ENCODE peak calls at places on chromosomes 11 and 22, in four cellular contexts. N is aorta; V is CD8-positive, alpha-beta T cell; U is osteoblast. P is an unnamed sample.

GRCh38 chr11:113773092-113773415 is 438 bp downstream of the ZW10 start:
- DNase-seq in N (no peak), V (no peak), U (no peak), P (no peak)

GRCh38 chr11:60848714-60849151 is 6.8 kb downstream of the CCDC86 start:
- DNase-seq in N (no peak), V (no peak), U (peak), P (no peak)

GRCh38 chr11:7551571-7551970 is 37.8 kb downstream of the PPFIBP2 start:
- DNase-seq in N (no peak), V (no peak), U (peak), P (no peak)

GRCh38 chr11:74853223-74853622 is 95.7 kb downstream of the XRRA1 start:
- DNase-seq in N (no peak), V (no peak), U (no peak), P (no peak)

GRCh38 chr11:74004694-74005615 is 3.9 kb downstream of the UCP3 start:
- DNase-seq in N (peak), V (peak), U (no peak), P (no peak)

GRCh38 chr11:1557904-1558831 is 13.9 kb downstream of the DUSP8 start:
- DNase-seq in N (peak), V (no peak), U (peak), P (peak)

GRCh38 chr11:10484461-10485180 is 29.6 kb downstream of the AMPD3 start:
- DNase-seq in N (no peak), V (no peak), U (no peak), P (no peak)

GRCh38 chr22:32745251-32745995 is 56.1 kb upstream of the TIMP3 start:
- DNase-seq in N (no peak), V (no peak), U (no peak), P (no peak)

GRCh38 chr11:12433571-12434061 is 56.2 kb downstream of the PARVA start:
- DNase-seq in N (peak), V (no peak), U (peak), P (no peak)

GRCh38 chr11:35160902-35161585 is 22.1 kb downstream of the CD44 start:
- DNase-seq in N (no peak), V (no peak), U (no peak), P (no peak)

GRCh38 chr11:73860202-73860601 is 16.4 kb downstream of the COA4 start:
- DNase-seq in N (no peak), V (no peak), U (no peak), P (no peak)

GRCh38 chr11:105206633-105207032 is 67.1 kb upstream of the CARD18 start:
- DNase-seq in N (no peak), V (no peak), U (no peak), P (no peak)

GRCh38 chr22:17319541-17319940 is 49.7 kb upstream of the CECR2 start:
- DNase-seq in N (no peak), V (no peak), U (no peak), P (no peak)

GRCh38 chr22:30537083-30537731 is 9.3 kb downstream of the SEC14L6 start:
- DNase-seq in N (no peak), V (no peak), U (no peak), P (no peak)

GRCh38 chr11:74630043-74630442 is 37.7 kb downstream of the POLD3 start:
- DNase-seq in N (no peak), V (no peak), U (no peak), P (no peak)

GRCh38 chr22:49091451-49091850 is 736.2 kb downstream of the BRD1 start:
- DNase-seq in N (no peak), V (no peak), U (peak), P (peak)

GRCh38 chr22:47397673-47398072 is 635.2 kb downstream of the TBC1D22A start:
- DNase-seq in N (peak), V (no peak), U (peak), P (no peak)

GRCh38 chr11:118572914-118573550 is 823 bp downstream of the ARCN1 start:
- DNase-seq in N (no peak), V (no peak), U (peak), P (no peak)

GRCh38 chr22:23060612-23061400 is 9.5 kb upstream of the GNAZ start:
- DNase-seq in N (peak), V (no peak), U (peak), P (peak)

GRCh38 chr11:88175707-88176066 is 444 bp upstream of the RAB38 start:
- DNase-seq in N (no peak), V (no peak), U (no peak), P (peak)

GRCh38 chr11:88171982-88172381 is 3.3 kb downstream of the RAB38 start:
- DNase-seq in N (no peak), V (no peak), U (no peak), P (no peak)

GRCh38 chr11:88175004-88175706 is at the start of gene RAB38:
- DNase-seq in N (peak), V (no peak), U (peak), P (peak)

GRCh38 chr11:88178211-88178610 is 3.0 kb upstream of the RAB38 start:
- DNase-seq in N (no peak), V (no peak), U (peak), P (no peak)

DNA sequence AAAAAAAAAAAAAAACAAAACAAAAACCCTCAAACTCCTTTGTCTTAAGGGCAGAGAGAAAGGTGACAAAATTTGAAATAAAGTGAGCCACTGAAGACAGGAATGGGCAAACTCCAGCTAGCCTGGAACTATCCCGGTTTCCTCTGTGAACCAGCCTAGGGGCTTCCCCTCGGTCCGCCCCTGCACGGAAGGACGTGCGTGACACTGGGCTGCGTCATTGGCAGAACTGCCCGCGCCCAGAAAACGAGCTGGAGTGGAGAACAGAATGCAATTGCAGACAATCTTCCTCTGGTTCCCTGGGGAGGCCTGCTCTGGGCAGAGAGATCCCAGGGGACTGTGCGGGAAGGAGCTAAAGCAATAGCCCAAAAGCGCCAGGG is 628 bp downstream of the RAB38 start:
- DNase-seq in N (peak), V (no peak), U (peak), P (peak)
- H3K27ac ChIP-seq in N (no peak), V (no peak), U (peak), P (peak)

GRCh38 chr11:71928739-71929443 is at the start of gene RNF121:
- DNase-seq in N (peak), V (peak), U (peak), P (peak)

GRCh38 chr11:71927813-71928738 is at the start of gene XNDC1N:
- DNase-seq in N (peak), V (peak), U (peak), P (peak)

GRCh38 chr11:71929491-71929890 is 645 bp downstream of the RNF121 start:
- DNase-seq in N (no peak), V (no peak), U (no peak), P (no peak)

GRCh38 chr11:71931245-71931602 is 2.4 kb downstream of the RNF121 start:
- DNase-seq in N (no peak), V (no peak), U (peak), P (no peak)

GRCh38 chr11:71930556-71931244 is 1.9 kb downstream of the RNF121 start:
- DNase-seq in N (no peak), V (no peak), U (no peak), P (no peak)
- H3K4me3 ChIP-seq in N (no peak), V (no peak), U (peak), P (no peak)

GRCh38 chr11:64765291-64765803 is 5.6 kb upstream of the PYGM start:
- DNase-seq in N (no peak), V (no peak), U (no peak), P (peak)

GRCh38 chr11:64765841-64766682 is 6.3 kb upstream of the PYGM start:
- DNase-seq in N (peak), V (no peak), U (peak), P (peak)

GRCh38 chr11:64763804-64764611 is 4.2 kb upstream of the PYGM start:
- DNase-seq in N (no peak), V (peak), U (peak), P (peak)

GRCh38 chr11:64762916-64763803 is 3.4 kb upstream of the PYGM start:
- DNase-seq in N (peak), V (peak), U (peak), P (peak)

DNA sequence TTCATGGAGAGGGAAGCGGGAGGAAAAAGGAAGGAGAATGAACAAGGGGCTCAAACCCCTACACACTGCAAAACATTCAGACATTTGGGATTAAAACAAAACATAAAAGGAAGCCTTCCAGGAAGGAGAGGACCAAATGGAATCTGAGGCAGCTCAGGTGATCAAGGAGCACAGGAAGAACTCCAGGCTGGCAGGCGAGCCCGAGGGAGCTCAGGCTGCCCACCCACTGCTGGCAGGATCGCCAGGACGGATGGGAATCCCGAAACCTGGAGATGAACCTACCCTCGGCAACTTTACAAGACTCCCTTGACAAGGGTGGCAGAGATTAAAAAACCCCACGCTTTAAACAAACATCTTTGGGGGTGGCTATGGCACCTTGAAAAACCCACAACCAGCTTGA is 5.0 kb upstream of the PYGM start:
- DNase-seq in N (no peak), V (no peak), U (peak), P (no peak)
- H3K27ac ChIP-seq in N (no peak), V (peak), U (no peak), P (no peak)

GRCh38 chr11:122173587-122173986 is 57.6 kb upstream of the BLID start:
- DNase-seq in N (no peak), V (no peak), U (peak), P (no peak)
- H3K4me3 ChIP-seq in N (no peak), V (no peak), U (peak), P (no peak)

GRCh38 chr11:19577849-19578619 is 134.6 kb upstream of the NAV2 start:
- DNase-seq in N (peak), V (no peak), U (peak), P (peak)
- H3K27ac ChIP-seq in N (peak), V (no peak), U (peak), P (peak)

GRCh38 chr11:45847908-45848316 is 637 bp downstream of the CRY2 start:
- DNase-seq in N (peak), V (peak), U (peak), P (peak)

GRCh38 chr11:45844822-45845573 is 2.3 kb upstream of the CRY2 start:
- DNase-seq in N (no peak), V (no peak), U (no peak), P (no peak)

GRCh38 chr11:45848654-45849081 is 1.4 kb downstream of the CRY2 start:
- DNase-seq in N (no peak), V (no peak), U (no peak), P (no peak)

GRCh38 chr11:45846174-45846675 is 1.1 kb upstream of the CRY2 start:
- DNase-seq in N (no peak), V (no peak), U (no peak), P (no peak)

DNA sequence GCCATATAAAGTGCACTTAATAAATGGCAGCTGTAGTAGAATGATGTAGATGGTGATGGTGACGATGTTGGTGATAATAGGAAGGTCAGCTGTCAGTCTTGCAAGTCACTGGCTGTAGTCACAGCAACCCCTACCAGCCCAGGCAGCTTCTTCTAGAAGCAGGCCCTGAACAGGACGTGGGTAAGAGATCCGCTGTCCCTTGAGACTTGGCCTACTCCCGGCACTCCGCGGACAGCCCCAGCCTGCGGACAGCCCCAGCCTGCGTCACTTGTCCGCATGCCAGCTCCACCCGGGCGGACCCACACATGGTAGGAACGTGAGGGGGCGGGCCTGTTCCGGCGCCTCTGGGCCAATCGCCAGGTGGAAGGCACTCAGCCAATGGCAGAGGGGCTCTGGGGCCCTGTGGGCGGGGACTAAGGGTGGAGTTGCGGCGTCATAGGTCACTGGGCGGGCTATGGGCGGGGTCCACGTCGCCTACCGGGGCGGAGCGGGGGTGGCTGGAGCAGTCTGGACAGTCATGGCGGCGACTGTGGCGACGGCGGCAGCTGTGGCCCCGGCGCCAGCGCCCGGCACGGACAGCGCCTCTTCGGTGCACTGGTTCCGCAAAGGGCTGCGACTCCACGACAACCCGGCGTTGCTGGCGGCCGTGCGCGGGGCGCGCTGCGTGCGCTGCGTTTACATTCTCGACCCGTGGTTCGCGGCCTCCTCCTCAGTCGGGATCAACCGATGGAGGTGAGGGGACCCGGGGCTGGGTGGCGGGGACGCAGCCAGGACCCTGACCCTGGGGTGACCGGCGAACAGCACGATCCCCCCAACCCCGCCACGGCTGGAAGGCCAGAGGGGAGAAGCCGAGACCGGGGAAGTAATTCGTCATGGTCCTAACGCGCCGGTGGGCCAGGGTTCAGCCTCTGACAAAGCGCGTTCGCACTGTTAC is at the start of gene CRY2:
- DNase-seq in N (peak), V (peak), U (peak), P (peak)
- H3K4me3 ChIP-seq in N (peak), V (peak), U (peak), P (peak)

DNA sequence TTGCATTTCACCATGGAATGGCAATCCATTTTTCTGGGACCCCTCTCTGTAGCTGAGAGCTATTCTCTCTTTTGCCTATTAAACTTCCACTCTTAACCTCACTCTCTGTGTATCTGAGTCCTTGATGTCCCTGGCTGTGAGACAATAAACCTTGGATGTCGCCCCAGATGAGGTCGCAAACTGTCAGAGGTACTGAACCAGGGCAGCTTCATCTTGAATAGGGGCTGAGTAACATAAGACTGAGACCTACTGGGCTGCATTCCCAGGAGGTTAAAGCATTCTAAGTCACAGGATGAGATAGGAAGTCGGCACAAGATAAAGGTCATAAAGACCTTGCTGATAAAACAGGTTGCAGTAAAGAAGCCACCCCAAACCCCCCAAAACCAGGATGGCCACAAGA is 68.0 kb downstream of the RSF1 start:
- DNase-seq in N (no peak), V (no peak), U (no peak), P (no peak)
- H3K27ac ChIP-seq in N (no peak), V (no peak), U (no peak), P (no peak)

GRCh38 chr22:37233751-37234631 is 10.1 kb downstream of the RAC2 start:
- DNase-seq in N (peak), V (peak), U (peak), P (peak)

GRCh38 chr22:37239336-37240239 is 4.5 kb downstream of the RAC2 start:
- DNase-seq in N (peak), V (no peak), U (no peak), P (no peak)

GRCh38 chr22:37237371-37238268 is 6.4 kb downstream of the RAC2 start:
- DNase-seq in N (peak), V (peak), U (peak), P (peak)

GRCh38 chr22:37234736-37235711 is 9.0 kb downstream of the RAC2 start:
- DNase-seq in N (peak), V (peak), U (peak), P (no peak)

DNA sequence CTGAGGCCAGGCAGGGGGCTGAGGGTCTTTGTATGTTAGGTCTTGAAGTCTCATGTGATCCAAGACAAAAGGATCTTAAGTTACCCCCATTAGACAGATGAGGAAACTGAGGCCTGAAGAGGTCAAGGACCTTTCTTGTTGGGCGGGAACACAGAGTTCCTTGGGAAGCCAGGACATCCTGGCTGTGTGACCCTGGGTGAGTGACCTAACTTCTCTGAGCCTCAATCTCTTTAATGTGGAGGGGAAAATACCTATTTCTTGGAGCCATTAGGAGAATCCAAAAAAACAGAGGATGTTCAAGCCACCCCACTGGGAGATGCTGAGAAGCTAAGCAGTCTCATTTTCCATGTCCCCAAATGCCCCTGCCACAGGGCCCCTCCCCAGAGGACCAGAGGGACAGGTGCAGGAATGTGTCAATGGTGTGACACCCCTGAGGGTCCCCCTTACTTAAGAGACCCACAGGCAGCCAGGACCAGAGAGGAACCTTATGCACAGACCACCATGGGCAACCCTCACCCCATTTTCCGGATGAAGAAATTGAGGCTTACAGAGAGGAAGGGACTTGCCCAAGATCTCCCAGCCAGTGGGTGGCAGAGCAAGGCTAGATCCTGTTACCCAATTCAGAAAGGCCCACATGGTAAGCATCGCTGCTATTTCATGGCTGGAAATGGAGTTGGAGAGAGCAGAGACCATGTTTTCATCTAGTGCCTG is 8.0 kb downstream of the RAC2 start:
- DNase-seq in N (peak), V (no peak), U (peak), P (no peak)
- H3K4me3 ChIP-seq in N (no peak), V (no peak), U (no peak), P (no peak)

GRCh38 chr22:25658641-25659040 is 83.3 kb upstream of the MYO18B start:
- DNase-seq in N (no peak), V (no peak), U (no peak), P (no peak)
- H3K27ac ChIP-seq in N (no peak), V (no peak), U (no peak), P (no peak)

GRCh38 chr11:132139181-132139580 is 768.8 kb downstream of the NTM start:
- DNase-seq in N (no peak), V (no peak), U (no peak), P (no peak)
- H3K4me3 ChIP-seq in N (no peak), V (no peak), U (no peak), P (no peak)

P was measured in kidney.